ENCODE peak calls at places on chromosomes 7 and 10, in seven cellular contexts. X is HFFc6, B is pancreas, W is mucosa of descending colon, E is coronary artery, K is cardiac muscle cell, V is GM06990. T is an unnamed sample.

GRCh38 chr7:45938626-45939302 is 17.7 kb upstream of the IGFBP3 start:
- DNase-seq in K (peak), V (no peak), X (no peak), W (no peak), B (no peak), E (no peak), T (no peak)

GRCh38 chr10:3129581-3130340 is 42.8 kb downstream of the PITRM1 start:
- DNase-seq in X (no peak), E (no peak), B (no peak), V (no peak), K (no peak), W (no peak), T (no peak)

GRCh38 chr7:29988391-29989256 is 977 bp downstream of the SCRN1 start:
- DNase-seq in V (peak), E (peak), W (peak), K (peak), X (peak), B (peak), T (no peak)

GRCh38 chr10:691216-691615 is 1.7 kb upstream of the DIP2C start:
- DNase-seq in B (no peak), K (no peak), V (no peak), X (no peak), W (no peak), E (no peak), T (no peak)

GRCh38 chr10:132836832-132837540 is 51.0 kb upstream of the NKX6-2 start:
- DNase-seq in W (peak), K (peak), V (no peak), E (peak), B (peak), X (no peak), T (no peak)

GRCh38 chr10:94623572-94623971 is 60.0 kb upstream of the CYP2C18 start:
- DNase-seq in W (no peak), B (no peak), X (no peak), E (no peak), V (no peak), K (no peak), T (no peak)

GRCh38 chr10:77177589-77177988 is 460.0 kb downstream of the KCNMA1 start:
- DNase-seq in B (no peak), X (no peak), E (no peak), V (no peak), K (no peak), W (no peak), T (no peak)

GRCh38 chr10:132133005-132133404 is 53.7 kb upstream of the DPYSL4 start:
- DNase-seq in V (no peak), K (no peak), W (no peak), B (peak), E (no peak), X (no peak), T (no peak)

GRCh38 chr7:44279731-44280505 is 45.5 kb downstream of the CAMK2B start:
- DNase-seq in K (no peak), X (no peak), B (peak), E (peak), W (no peak), V (no peak), T (no peak)

GRCh38 chr10:100637785-100638184 is 102.0 kb downstream of the HIF1AN start:
- DNase-seq in E (no peak), X (peak), K (peak), V (no peak), B (no peak), W (no peak), T (no peak)

GRCh38 chr10:34079702-34080484 is 735.2 kb downstream of the PARD3 start:
- DNase-seq in X (no peak), K (no peak), V (no peak), W (no peak), E (no peak), B (no peak), T (no peak)

GRCh38 chr10:122208616-122209430 is 62.3 kb upstream of the BTBD16 start:
- DNase-seq in B (no peak), V (no peak), E (no peak), X (no peak), W (no peak), K (no peak), T (no peak)

DNA sequence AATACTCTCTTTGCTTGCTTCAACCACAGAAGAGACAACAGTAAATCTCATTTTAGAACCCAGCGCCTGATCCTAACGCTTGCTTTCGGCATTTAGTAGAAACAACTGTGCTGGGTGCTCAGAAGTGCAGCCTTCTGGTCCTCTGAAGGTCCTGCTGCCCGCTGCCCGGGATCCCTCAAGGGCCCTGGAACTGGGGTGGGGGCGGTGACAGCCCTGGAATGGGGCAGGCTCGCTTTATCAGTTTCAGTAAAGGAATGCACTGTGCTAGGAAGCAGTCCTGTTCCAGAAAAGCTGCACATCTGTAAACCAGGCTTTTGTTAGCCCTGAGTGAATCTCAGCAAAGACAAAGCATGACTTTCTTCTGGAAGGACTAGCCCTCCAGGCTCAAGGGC is 254.6 kb downstream of the TNS3 start:
- DNase-seq in X (peak), V (no peak), E (peak), K (no peak), W (no peak), B (no peak), T (no peak)
- TF ChIP-seq CTCF in X (no peak), V (no peak), E (no peak), K (no peak), W (no peak), B (no peak), T (no peak)

DNA sequence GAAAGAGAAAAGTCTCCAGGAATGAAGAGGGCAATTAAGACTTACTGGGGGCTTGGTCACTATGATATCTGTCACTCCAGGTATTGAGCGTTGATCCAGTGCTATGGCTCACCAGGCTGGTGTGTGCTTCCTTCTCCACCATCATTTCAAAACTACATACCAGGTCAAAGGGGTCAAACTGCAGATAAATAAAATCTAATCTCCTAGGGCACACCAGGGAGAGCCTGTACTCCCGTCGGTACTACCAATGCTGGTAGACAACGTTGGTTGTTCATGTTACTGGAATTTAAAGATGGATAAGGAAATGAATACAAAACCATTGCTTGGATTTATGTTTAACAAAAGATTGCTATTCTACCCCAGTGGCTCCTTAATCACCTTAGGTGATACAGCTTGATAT is 118.3 kb downstream of the MYO3A start:
- DNase-seq in V (no peak), X (no peak), B (no peak), E (no peak), K (no peak), W (no peak), T (no peak)
- TF ChIP-seq CTCF in V (no peak), X (no peak), B (no peak), E (no peak), K (no peak), W (no peak), T (no peak)

GRCh38 chr10:99459217-99459616 is 28.8 kb upstream of the GOT1 start:
- DNase-seq in V (no peak), E (no peak), K (no peak), B (no peak), W (no peak), X (no peak), T (no peak)
- TF ChIP-seq CTCF in V (no peak), E (no peak), K (no peak), B (no peak), W (no peak), X (no peak), T (no peak)

GRCh38 chr10:105413997-105414396 is 772.9 kb downstream of the SORCS3 start:
- DNase-seq in B (no peak), E (no peak), V (no peak), X (no peak), K (no peak), W (no peak), T (no peak)
- TF ChIP-seq CTCF in B (no peak), E (no peak), V (no peak), X (no peak), K (no peak), W (no peak), T (no peak)

DNA sequence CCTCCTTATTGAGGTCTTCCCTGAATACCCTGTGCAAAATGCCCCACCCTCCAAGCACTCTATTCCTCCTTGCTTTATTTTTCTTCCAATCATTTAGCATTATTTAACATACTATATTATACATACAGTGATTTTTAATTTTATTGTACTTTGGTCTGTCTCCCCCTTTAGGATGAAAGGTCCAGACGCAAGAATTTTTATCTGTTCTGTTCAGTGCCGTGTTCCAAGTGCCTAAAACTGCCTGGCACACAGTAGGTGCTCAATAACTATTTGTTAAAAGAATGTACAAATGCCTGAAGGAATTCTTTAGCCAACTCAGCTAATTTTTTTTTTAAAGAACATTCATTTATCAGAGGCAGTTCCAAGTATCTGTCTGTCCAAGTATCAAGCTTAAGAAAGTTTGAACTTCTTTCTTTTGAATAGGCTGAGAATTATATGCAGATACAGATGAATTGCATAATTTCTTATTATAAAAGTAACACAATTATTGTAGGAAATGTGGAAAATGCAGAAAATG is 34.1 kb upstream of the SLC25A13 start:
- DNase-seq in B (no peak), V (no peak), X (no peak), W (no peak), E (no peak), K (no peak), T (no peak)
- TF ChIP-seq CTCF in B (no peak), V (no peak), X (no peak), W (no peak), E (no peak), K (no peak), T (no peak)

DNA sequence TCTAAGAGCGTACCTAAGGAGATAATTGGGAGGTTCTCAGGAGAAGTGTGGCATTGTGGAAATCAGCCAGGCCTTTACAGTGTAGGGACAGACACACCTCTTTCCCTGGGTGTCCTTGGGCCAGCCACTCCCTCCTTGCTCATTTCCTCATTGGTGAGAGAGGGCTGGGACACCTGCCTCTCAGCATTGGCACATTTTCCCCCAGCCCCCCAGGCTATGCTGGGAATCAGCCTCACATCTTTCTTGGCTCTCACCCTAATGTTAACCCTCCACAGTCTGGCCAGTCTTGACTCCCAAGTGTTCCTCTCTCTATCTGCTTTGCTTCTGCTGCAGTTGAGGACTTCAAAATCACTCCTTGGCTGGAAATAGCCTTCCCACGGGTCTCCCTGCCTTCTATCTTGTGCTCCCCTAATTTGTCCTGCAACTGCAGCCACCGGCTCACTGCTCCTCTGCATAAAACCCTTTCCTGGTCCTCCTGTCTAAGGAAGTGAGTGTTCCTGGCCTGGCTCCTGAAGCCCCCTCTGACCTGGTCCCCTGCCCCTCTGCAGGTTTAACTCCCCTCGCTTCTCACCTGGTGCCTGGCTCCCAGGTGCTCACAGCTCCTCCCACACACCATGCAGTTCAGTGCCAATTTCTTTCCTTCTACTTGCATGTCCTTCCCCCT is 15.8 kb downstream of the TBXAS1 start:
- DNase-seq in B (no peak), X (no peak), K (no peak), V (no peak), E (no peak), W (peak), T (no peak)
- TF ChIP-seq CTCF in B (no peak), X (no peak), K (no peak), V (no peak), E (no peak), W (no peak), T (no peak)

GRCh38 chr10:23693895-23694294 is 255.0 kb downstream of the OTUD1 start:
- DNase-seq in X (no peak), E (no peak), W (no peak), B (peak), K (no peak), V (peak), T (no peak)

GRCh38 chr10:23694921-23695824 is 256.3 kb downstream of the OTUD1 start:
- DNase-seq in W (no peak), X (no peak), K (no peak), E (no peak), V (peak), B (no peak), T (no peak)

GRCh38 chr10:23695825-23696420 is 257.0 kb downstream of the OTUD1 start:
- DNase-seq in V (no peak), X (no peak), B (no peak), E (no peak), K (no peak), W (no peak), T (no peak)

GRCh38 chr10:23694446-23694920 is 255.6 kb downstream of the OTUD1 start:
- DNase-seq in W (no peak), B (no peak), K (peak), X (no peak), V (peak), E (no peak), T (no peak)

DNA sequence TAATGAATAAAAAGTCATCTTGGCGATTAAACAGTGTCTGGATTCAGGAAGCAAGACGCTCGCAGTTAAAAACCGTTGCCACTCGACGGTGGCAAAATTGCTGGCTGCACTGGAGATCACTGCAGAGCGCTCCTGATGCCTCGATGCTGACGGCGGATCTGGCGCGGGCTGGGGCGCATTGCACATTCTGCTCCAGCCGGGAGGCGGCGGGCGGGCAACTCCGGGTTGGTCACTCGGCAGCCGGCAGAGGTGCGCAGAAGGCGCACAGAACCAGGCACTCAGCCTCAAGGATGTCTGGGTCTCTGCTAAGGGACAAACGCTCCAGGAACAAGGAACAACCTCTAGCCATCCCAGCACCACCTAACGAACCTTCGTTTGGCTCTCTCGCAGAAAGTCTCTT is 254.5 kb downstream of the OTUD1 start:
- DNase-seq in V (peak), K (no peak), B (peak), W (no peak), E (no peak), X (no peak), T (no peak)
- TF ChIP-seq CTCF in V (no peak), K (no peak), B (no peak), W (no peak), E (no peak), X (no peak), T (no peak)

GRCh38 chr7:12731214-12731656 is 43.8 kb downstream of the ARL4A start:
- DNase-seq in V (no peak), B (no peak), K (no peak), W (no peak), E (no peak), X (peak), T (no peak)

GRCh38 chr7:12729112-12729511 is 41.7 kb downstream of the ARL4A start:
- DNase-seq in V (no peak), B (peak), X (no peak), W (peak), K (peak), E (peak), T (no peak)

GRCh38 chr7:12731775-12732174 is 44.3 kb downstream of the ARL4A start:
- DNase-seq in V (no peak), X (no peak), W (no peak), K (no peak), B (no peak), E (no peak), T (no peak)

GRCh38 chr7:12730523-12730922 is 43.1 kb downstream of the ARL4A start:
- DNase-seq in K (no peak), B (no peak), W (no peak), E (no peak), V (no peak), X (no peak), T (no peak)

DNA sequence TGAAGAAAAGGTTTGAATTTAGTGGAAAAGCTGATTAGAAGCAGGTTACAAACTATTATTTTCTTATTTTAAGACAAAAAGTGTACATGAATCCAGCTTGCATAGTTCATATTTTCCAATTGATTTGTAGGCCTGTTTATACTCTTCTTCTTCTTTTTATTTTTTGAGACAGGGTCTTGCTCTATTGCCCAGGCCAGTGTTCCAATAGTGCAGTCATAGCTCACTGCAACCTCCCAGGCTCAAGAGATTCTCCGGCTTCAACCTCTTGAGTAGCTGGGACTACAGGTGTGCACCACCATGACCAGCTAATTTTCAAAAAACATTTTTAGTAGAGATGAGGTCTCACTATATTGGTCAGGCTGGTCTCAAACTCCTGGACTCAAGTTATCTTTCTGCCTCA is 45.0 kb downstream of the ARL4A start:
- DNase-seq in W (no peak), E (no peak), V (no peak), B (no peak), K (no peak), X (no peak), T (no peak)
- TF ChIP-seq CTCF in W (no peak), E (no peak), V (no peak), B (no peak), K (no peak), X (no peak), T (no peak)

T was measured in epithelial cell of proximal tubule.